ENCODE peak calls at places on chromosomes 16 and 17, in ten cellular contexts. S is uterus; H is NCI-H1930; L is transverse colon; G is NCI-H345; K is stimulated activated naive B cell treated with anti-CD40 and anti-IgM and Interleukin-4, amounts not matched to agents 10 μg/mL and 1 μg/mL and 100 μg/mL, for 72 hours; A is lower lobe of right lung; Q is epithelial cell of proximal tubule; C is upper lobe of right lung; V is GF-D8. P is an unnamed sample.

GRCh38 chr16:2026461-2027023 is at the start of gene NHERF2:
- DNase-seq in S (peak), H (no peak), L (peak), G (peak), K (no peak), A (no peak), Q (no peak), C (peak), V (no peak), P (no peak)

GRCh38 chr16:2374644-2375043 is 34.1 kb upstream of the ABCA3 start:
- DNase-seq in S (no peak), H (no peak), L (no peak), G (no peak), K (no peak), A (no peak), Q (no peak), C (no peak), V (no peak), P (no peak)

GRCh38 chr17:82444941-82445521 is 5.5 kb downstream of the CYBC1 start:
- DNase-seq in S (no peak), H (no peak), L (no peak), G (no peak), K (no peak), A (no peak), Q (no peak), C (peak), V (no peak), P (no peak)

GRCh38 chr17:60606036-60606435 is 6.0 kb downstream of the PPM1D start:
- DNase-seq in S (no peak), H (no peak), L (no peak), G (no peak), K (no peak), A (no peak), Q (no peak), C (no peak), V (no peak), P (no peak)

GRCh38 chr17:54992797-54993639 is 24.5 kb downstream of the STXBP4 start:
- DNase-seq in S (no peak), H (peak), L (no peak), G (peak), K (no peak), A (no peak), Q (no peak), C (no peak), V (peak), P (no peak)

GRCh38 chr17:50100921-50101345 is 5.8 kb downstream of the PDK2 start:
- DNase-seq in S (no peak), H (no peak), L (no peak), G (no peak), K (no peak), A (peak), Q (no peak), C (no peak), V (no peak), P (no peak)

GRCh38 chr16:35564148-35564547 is 2104.7 kb downstream of the TP53TG3F start:
- DNase-seq in S (no peak), H (no peak), L (no peak), G (no peak), K (no peak), A (no peak), Q (no peak), C (no peak), V (no peak), P (no peak)

GRCh38 chr16:2768403-2769089 is 8.5 kb downstream of the ELOB start:
- DNase-seq in S (no peak), H (no peak), L (no peak), G (no peak), K (no peak), A (peak), Q (no peak), C (no peak), V (no peak), P (no peak)

GRCh38 chr16:73711441-73712080 is 585.1 kb upstream of the PSMD7 start:
- DNase-seq in S (no peak), H (no peak), L (no peak), G (no peak), K (no peak), A (no peak), Q (no peak), C (no peak), V (no peak), P (no peak)